ENCODE peak calls at places on chromosome 1, in eight cellular contexts. R is activated CD4-positive, alpha-beta T cell treated with anti-CD3 and anti-CD28 coated beads, Interleukin-2, amount 50 U/mL, for 1 hour; U is mucosa of gallbladder; E is stimulated activated CD4-positive, alpha-beta T cell treated with anti-CD3 and anti-CD28 coated beads, TNF-alpha, amount 100 ng/mL, for 24 hours; Y is activated CD8-positive, alpha-beta memory T cell treated with anti-CD3 and anti-CD28 coated beads, Interleukin-2, amount 50 U/mL, for 48 hours; Z is stimulated activated CD8-positive, alpha-beta memory T cell treated with anti-CD3 and anti-CD28 coated beads, Interleukin-7, amount 100 ng/mL, for 24 hours; F is Ammon's horn; J is GM13977. Q is an unnamed sample.

GRCh38 chr1:212457740-212458338 is 25.1 kb downstream of the NENF start:
- DNase-seq in R (peak; percentile 42), U (peak; percentile 16), E (peak; percentile 49), Y (peak; percentile 83), Z (peak; percentile 33), F (no peak), J (peak; percentile 73), Q (peak; percentile 87)

GRCh38 chr1:75079535-75080290 is 54.5 kb upstream of the LHX8 start:
- DNase-seq in R (no peak), U (no peak), E (no peak), Y (no peak), Z (no peak), F (no peak), J (no peak), Q (no peak)

GRCh38 chr1:116168277-116169032 is 57.3 kb downstream of the MAB21L3 start:
- DNase-seq in R (peak; percentile 86), U (peak; percentile 86), E (peak; percentile 66), Y (peak; percentile 93), Z (peak; percentile 73), F (peak; percentile 73), J (peak; percentile 85), Q (peak; percentile 89)

GRCh38 chr1:56033321-56034037 is 545.9 kb downstream of the PLPP3 start:
- DNase-seq in R (no peak), U (no peak), E (no peak), Y (no peak), Z (no peak), F (no peak), J (no peak), Q (no peak)

GRCh38 chr1:85992756-85993155 is 163.8 kb downstream of the COL24A1 start:
- DNase-seq in R (no peak), U (no peak), E (no peak), Y (no peak), Z (no peak), F (no peak), J (peak; percentile 7), Q (no peak)

GRCh38 chr1:72037745-72038343 is 244.5 kb downstream of the NEGR1 start:
- DNase-seq in R (no peak), U (peak; percentile 42), E (no peak), Y (peak; percentile 46), Z (no peak), F (peak; percentile 42), J (peak; percentile 11), Q (no peak)

GRCh38 chr1:149962039-149962647 is 25.5 kb upstream of the MTMR11 start:
- DNase-seq in R (peak; percentile 28), U (peak; percentile 70), E (peak; percentile 12), Y (no peak), Z (no peak), F (peak; percentile 87), J (peak; percentile 59), Q (no peak)

GRCh38 chr1:77542784-77543183 is 139.7 kb downstream of the ZZZ3 start:
- DNase-seq in R (no peak), U (no peak), E (no peak), Y (no peak), Z (no peak), F (no peak), J (no peak), Q (no peak)

GRCh38 chr1:3821004-3821933 is 25.0 kb upstream of the LRRC47 start:
- DNase-seq in R (no peak), U (no peak), E (no peak), Y (no peak), Z (no peak), F (no peak), J (no peak), Q (no peak)

GRCh38 chr1:229340496-229340895 is 2.4 kb downstream of the CCSAP start:
- DNase-seq in R (no peak), U (no peak), E (no peak), Y (no peak), Z (no peak), F (peak; percentile 69), J (no peak), Q (no peak)

GRCh38 chr1:9086796-9087195 is 17.4 kb upstream of the SLC2A5 start:
- DNase-seq in R (no peak), U (no peak), E (no peak), Y (no peak), Z (no peak), F (no peak), J (no peak), Q (no peak)

GRCh38 chr1:15573477-15573876 is 11.4 kb downstream of the AGMAT start:
- DNase-seq in R (no peak), U (no peak), E (no peak), Y (no peak), Z (no peak), F (peak; percentile 56), J (no peak), Q (no peak)

GRCh38 chr1:159009704-159010361 is at the start of gene IFI16:
- DNase-seq in R (peak; percentile 33), U (peak; percentile 62), E (peak; percentile 57), Y (no peak), Z (no peak), F (peak; percentile 75), J (peak; percentile 59), Q (peak; percentile 38)

GRCh38 chr1:44235794-44236193 is 22.5 kb downstream of the DMAP1 start:
- DNase-seq in R (no peak), U (no peak), E (no peak), Y (no peak), Z (no peak), F (no peak), J (no peak), Q (no peak)

GRCh38 chr1:86848654-86849053 is 65.3 kb downstream of the SELENOF start:
- DNase-seq in R (no peak), U (no peak), E (no peak), Y (no peak), Z (no peak), F (no peak), J (no peak), Q (no peak)

GRCh38 chr1:84406209-84406917 is 8.1 kb downstream of the DNASE2B start:
- DNase-seq in R (no peak), U (no peak), E (no peak), Y (no peak), Z (no peak), F (no peak), J (no peak), Q (no peak)

GRCh38 chr1:90486134-90486824 is 230.8 kb downstream of the BARHL2 start:
- DNase-seq in R (no peak), U (no peak), E (no peak), Y (no peak), Z (no peak), F (no peak), J (no peak), Q (no peak)

Q was measured in stimulated activated effector memory CD8-positive, alpha-beta T cell treated with anti-CD3 and anti-CD28 coated beads, Interleukin-12 subunit alpha, Interleukin-12 subunit beta, amount 100 ng/mL, for 72 hours.